ENCODE peak calls at places on chromosomes 2 and 18, in eight cellular contexts. One of them, this sample, is unnamed.

GRCh38 chr18:13223341-13224148 is 5.0 kb downstream of the LDLRAD4 start:
- DNase-seq in tibial nerve: no peak
- DNase-seq in GM06990: no peak
- DNase-seq in heart left ventricle: peak; percentile 79
- DNase-seq in psoas muscle: no peak
- DNase-seq in NB4: no peak
- DNase-seq in sigmoid colon: no peak
- DNase-seq in coronary artery: no peak
- DNase-seq in this sample: no peak

GRCh38 chr2:45585267-45585861 is 25.7 kb downstream of the SRBD1 start:
- DNase-seq in tibial nerve: no peak
- DNase-seq in GM06990: no peak
- DNase-seq in heart left ventricle: no peak
- DNase-seq in psoas muscle: no peak
- DNase-seq in NB4: peak; percentile 74
- DNase-seq in sigmoid colon: no peak
- DNase-seq in coronary artery: no peak
- DNase-seq in this sample: peak; percentile 53

GRCh38 chr18:50320719-50321118 is 33.2 kb upstream of the CXXC1 start:
- DNase-seq in tibial nerve: no peak
- DNase-seq in GM06990: peak; percentile 64
- DNase-seq in heart left ventricle: no peak
- DNase-seq in psoas muscle: no peak
- DNase-seq in NB4: no peak
- DNase-seq in sigmoid colon: no peak
- DNase-seq in coronary artery: no peak
- DNase-seq in this sample: peak; percentile 42

GRCh38 chr18:54822872-54823845 is 5.1 kb upstream of the RAB27B start:
- DNase-seq in tibial nerve: no peak
- DNase-seq in GM06990: no peak
- DNase-seq in heart left ventricle: no peak
- DNase-seq in psoas muscle: no peak
- DNase-seq in NB4: peak; percentile 94
- DNase-seq in sigmoid colon: no peak
- DNase-seq in coronary artery: no peak
- DNase-seq in this sample: no peak

GRCh38 chr2:85524567-85524923 is 14.4 kb upstream of the MAT2A start:
- DNase-seq in tibial nerve: no peak
- DNase-seq in GM06990: no peak
- DNase-seq in heart left ventricle: no peak
- DNase-seq in psoas muscle: no peak
- DNase-seq in NB4: peak; percentile 83
- DNase-seq in sigmoid colon: no peak
- DNase-seq in coronary artery: no peak
- DNase-seq in this sample: no peak

GRCh38 chr2:199956062-199956380 is 639 bp downstream of the MAIP1 start:
- DNase-seq in tibial nerve: no peak
- DNase-seq in GM06990: no peak
- DNase-seq in heart left ventricle: no peak
- DNase-seq in psoas muscle: no peak
- DNase-seq in NB4: no peak
- DNase-seq in sigmoid colon: no peak
- DNase-seq in coronary artery: no peak
- DNase-seq in this sample: no peak

GRCh38 chr2:120768112-120769048 is 32.7 kb downstream of the GLI2 start:
- DNase-seq in tibial nerve: no peak
- DNase-seq in GM06990: no peak
- DNase-seq in heart left ventricle: no peak
- DNase-seq in psoas muscle: peak; percentile 9
- DNase-seq in NB4: no peak
- DNase-seq in sigmoid colon: peak; percentile 63
- DNase-seq in coronary artery: no peak
- DNase-seq in this sample: no peak

GRCh38 chr18:41594582-41594981 is 360.5 kb upstream of the PIK3C3 start:
- DNase-seq in tibial nerve: no peak
- DNase-seq in GM06990: no peak
- DNase-seq in heart left ventricle: no peak
- DNase-seq in psoas muscle: no peak
- DNase-seq in NB4: no peak
- DNase-seq in sigmoid colon: no peak
- DNase-seq in coronary artery: no peak
- DNase-seq in this sample: no peak

GRCh38 chr2:31812051-31812798 is 198.6 kb downstream of the MEMO1 start:
- DNase-seq in tibial nerve: no peak
- DNase-seq in GM06990: peak; percentile 59
- DNase-seq in heart left ventricle: no peak
- DNase-seq in psoas muscle: no peak
- DNase-seq in NB4: peak; percentile 67
- DNase-seq in sigmoid colon: no peak
- DNase-seq in coronary artery: no peak
- DNase-seq in this sample: peak; percentile 87

GRCh38 chr2:132430895-132431294 is 14.3 kb downstream of the GPR39 start:
- DNase-seq in tibial nerve: no peak
- DNase-seq in GM06990: no peak
- DNase-seq in heart left ventricle: no peak
- DNase-seq in psoas muscle: no peak
- DNase-seq in NB4: no peak
- DNase-seq in sigmoid colon: no peak
- DNase-seq in coronary artery: no peak
- DNase-seq in this sample: no peak

GRCh38 chr2:177852389-177852788 is 220.2 kb downstream of the PDE11A start:
- DNase-seq in tibial nerve: no peak
- DNase-seq in GM06990: no peak
- DNase-seq in heart left ventricle: no peak
- DNase-seq in psoas muscle: no peak
- DNase-seq in NB4: no peak
- DNase-seq in sigmoid colon: no peak
- DNase-seq in coronary artery: no peak
- DNase-seq in this sample: no peak

GRCh38 chr2:234626566-234627130 is 129.8 kb upstream of the ARL4C start:
- DNase-seq in tibial nerve: no peak
- DNase-seq in GM06990: no peak
- DNase-seq in heart left ventricle: no peak
- DNase-seq in psoas muscle: no peak
- DNase-seq in NB4: no peak
- DNase-seq in sigmoid colon: no peak
- DNase-seq in coronary artery: no peak
- DNase-seq in this sample: no peak

GRCh38 chr18:63180971-63181376 is 138.6 kb downstream of the BCL2 start:
- DNase-seq in tibial nerve: no peak
- DNase-seq in GM06990: peak; percentile 51
- DNase-seq in heart left ventricle: no peak
- DNase-seq in psoas muscle: no peak
- DNase-seq in NB4: no peak
- DNase-seq in sigmoid colon: no peak
- DNase-seq in coronary artery: no peak
- DNase-seq in this sample: no peak

GRCh38 chr2:235766206-235766794 is 272.5 kb downstream of the AGAP1 start:
- DNase-seq in tibial nerve: no peak
- DNase-seq in GM06990: no peak
- DNase-seq in heart left ventricle: peak; percentile 60
- DNase-seq in psoas muscle: peak; percentile 31
- DNase-seq in NB4: peak; percentile 77
- DNase-seq in sigmoid colon: peak; percentile 82
- DNase-seq in coronary artery: no peak
- DNase-seq in this sample: peak; percentile 53

GRCh38 chr2:169509230-169509917 is at the start of gene KLHL41:
- DNase-seq in tibial nerve: no peak
- DNase-seq in GM06990: no peak
- DNase-seq in heart left ventricle: no peak
- DNase-seq in psoas muscle: no peak
- DNase-seq in NB4: no peak
- DNase-seq in sigmoid colon: no peak
- DNase-seq in coronary artery: no peak
- DNase-seq in this sample: no peak

GRCh38 chr2:23508066-23508390 is 123.0 kb downstream of the KLHL29 start:
- DNase-seq in tibial nerve: no peak
- DNase-seq in GM06990: no peak
- DNase-seq in heart left ventricle: no peak
- DNase-seq in psoas muscle: no peak
- DNase-seq in NB4: peak; percentile 66
- DNase-seq in sigmoid colon: no peak
- DNase-seq in coronary artery: no peak
- DNase-seq in this sample: no peak

GRCh38 chr18:74257083-74257482 is 34.7 kb downstream of the CYB5A start:
- DNase-seq in tibial nerve: no peak
- DNase-seq in GM06990: no peak
- DNase-seq in heart left ventricle: no peak
- DNase-seq in psoas muscle: no peak
- DNase-seq in NB4: peak; percentile 30
- DNase-seq in sigmoid colon: no peak
- DNase-seq in coronary artery: no peak
- DNase-seq in this sample: no peak

GRCh38 chr2:201955231-201955630 is 78.4 kb upstream of the FZD7 start:
- DNase-seq in tibial nerve: no peak
- DNase-seq in GM06990: no peak
- DNase-seq in heart left ventricle: no peak
- DNase-seq in psoas muscle: no peak
- DNase-seq in NB4: no peak
- DNase-seq in sigmoid colon: no peak
- DNase-seq in coronary artery: no peak
- DNase-seq in this sample: no peak

GRCh38 chr2:201959198-201959597 is 74.5 kb upstream of the FZD7 start:
- DNase-seq in tibial nerve: no peak
- DNase-seq in GM06990: no peak
- DNase-seq in heart left ventricle: no peak
- DNase-seq in psoas muscle: no peak
- DNase-seq in NB4: no peak
- DNase-seq in sigmoid colon: no peak
- DNase-seq in coronary artery: no peak
- DNase-seq in this sample: peak; percentile 40

GRCh38 chr2:201956361-201956760 is 77.3 kb upstream of the FZD7 start:
- DNase-seq in tibial nerve: no peak
- DNase-seq in GM06990: no peak
- DNase-seq in heart left ventricle: no peak
- DNase-seq in psoas muscle: no peak
- DNase-seq in NB4: no peak
- DNase-seq in sigmoid colon: no peak
- DNase-seq in coronary artery: no peak
- DNase-seq in this sample: no peak

GRCh38 chr2:201955702-201956141 is 77.9 kb upstream of the FZD7 start:
- DNase-seq in tibial nerve: no peak
- DNase-seq in GM06990: no peak
- DNase-seq in heart left ventricle: no peak
- DNase-seq in psoas muscle: peak; percentile 48
- DNase-seq in NB4: peak; percentile 64
- DNase-seq in sigmoid colon: peak; percentile 74
- DNase-seq in coronary artery: no peak
- DNase-seq in this sample: no peak

GRCh38 chr2:201957091-201957490 is 76.6 kb upstream of the FZD7 start:
- DNase-seq in tibial nerve: no peak
- DNase-seq in GM06990: no peak
- DNase-seq in heart left ventricle: no peak
- DNase-seq in psoas muscle: no peak
- DNase-seq in NB4: no peak
- DNase-seq in sigmoid colon: no peak
- DNase-seq in coronary artery: no peak
- DNase-seq in this sample: no peak
- TF ChIP-seq CTCF in tibial nerve: no peak
- TF ChIP-seq CTCF in GM06990: no peak
- TF ChIP-seq CTCF in heart left ventricle: no peak
- TF ChIP-seq CTCF in psoas muscle: no peak
- TF ChIP-seq CTCF in NB4: no peak
- TF ChIP-seq CTCF in sigmoid colon: no peak
- TF ChIP-seq CTCF in coronary artery: no peak
- TF ChIP-seq CTCF in this sample: no peak

GRCh38 chr2:232385660-232386489 is 7.3 kb downstream of the ALPP start:
- DNase-seq in tibial nerve: no peak
- DNase-seq in GM06990: no peak
- DNase-seq in heart left ventricle: no peak
- DNase-seq in psoas muscle: no peak
- DNase-seq in NB4: peak; percentile 24
- DNase-seq in sigmoid colon: no peak
- DNase-seq in coronary artery: no peak
- DNase-seq in this sample: no peak
- TF ChIP-seq CTCF in tibial nerve: no peak
- TF ChIP-seq CTCF in GM06990: no peak
- TF ChIP-seq CTCF in heart left ventricle: no peak
- TF ChIP-seq CTCF in psoas muscle: no peak
- TF ChIP-seq CTCF in NB4: no peak
- TF ChIP-seq CTCF in sigmoid colon: no peak
- TF ChIP-seq CTCF in coronary artery: no peak
- TF ChIP-seq CTCF in this sample: no peak

GRCh38 chr2:54572636-54573531 is 116.8 kb downstream of the SPTBN1 start:
- DNase-seq in tibial nerve: no peak
- DNase-seq in GM06990: no peak
- DNase-seq in heart left ventricle: no peak
- DNase-seq in psoas muscle: no peak
- DNase-seq in NB4: no peak
- DNase-seq in sigmoid colon: no peak
- DNase-seq in coronary artery: no peak
- DNase-seq in this sample: no peak

GRCh38 chr2:54574107-54574859 is 118.2 kb downstream of the SPTBN1 start:
- DNase-seq in tibial nerve: no peak
- DNase-seq in GM06990: no peak
- DNase-seq in heart left ventricle: peak; percentile 56
- DNase-seq in psoas muscle: peak; percentile 37
- DNase-seq in NB4: peak; percentile 94
- DNase-seq in sigmoid colon: no peak
- DNase-seq in coronary artery: no peak
- DNase-seq in this sample: no peak

GRCh38 chr2:54573532-54573915 is 117.4 kb downstream of the SPTBN1 start:
- DNase-seq in tibial nerve: no peak
- DNase-seq in GM06990: no peak
- DNase-seq in heart left ventricle: no peak
- DNase-seq in psoas muscle: no peak
- DNase-seq in NB4: no peak
- DNase-seq in sigmoid colon: no peak
- DNase-seq in coronary artery: no peak
- DNase-seq in this sample: no peak

GRCh38 chr2:54575379-54575888 is 119.3 kb downstream of the SPTBN1 start:
- DNase-seq in tibial nerve: no peak
- DNase-seq in GM06990: no peak
- DNase-seq in heart left ventricle: no peak
- DNase-seq in psoas muscle: no peak
- DNase-seq in NB4: peak; percentile 65
- DNase-seq in sigmoid colon: peak; percentile 65
- DNase-seq in coronary artery: no peak
- DNase-seq in this sample: no peak

DNA sequence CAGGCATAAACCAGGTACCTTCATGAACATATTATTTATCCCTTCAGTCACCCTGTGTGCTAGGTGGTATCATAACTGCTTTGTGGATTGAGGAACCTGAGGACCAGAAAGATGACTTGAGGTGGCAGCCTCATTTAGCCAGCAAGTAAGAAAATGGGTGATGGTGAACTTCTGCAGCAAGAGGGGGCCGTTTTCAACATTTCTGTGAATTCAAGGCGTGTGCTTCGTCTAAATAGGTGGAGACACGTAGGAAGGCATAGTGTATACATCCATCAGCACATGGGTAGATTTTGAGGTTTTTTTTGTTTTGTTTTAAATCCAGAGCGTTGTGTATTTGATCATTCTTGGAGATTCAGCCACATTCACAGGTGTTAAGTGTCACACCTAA is 118.7 kb downstream of the SPTBN1 start:
- DNase-seq in tibial nerve: no peak
- DNase-seq in GM06990: no peak
- DNase-seq in heart left ventricle: no peak
- DNase-seq in psoas muscle: no peak
- DNase-seq in NB4: peak; percentile 37
- DNase-seq in sigmoid colon: no peak
- DNase-seq in coronary artery: no peak
- DNase-seq in this sample: no peak
- TF ChIP-seq CTCF in tibial nerve: no peak
- TF ChIP-seq CTCF in GM06990: no peak
- TF ChIP-seq CTCF in heart left ventricle: no peak
- TF ChIP-seq CTCF in psoas muscle: no peak
- TF ChIP-seq CTCF in NB4: no peak
- TF ChIP-seq CTCF in sigmoid colon: no peak
- TF ChIP-seq CTCF in coronary artery: no peak
- TF ChIP-seq CTCF in this sample: no peak

GRCh38 chr2:7857904-7858303 is 824.0 kb upstream of the ID2 start:
- DNase-seq in tibial nerve: no peak
- DNase-seq in GM06990: no peak
- DNase-seq in heart left ventricle: no peak
- DNase-seq in psoas muscle: no peak
- DNase-seq in NB4: no peak
- DNase-seq in sigmoid colon: no peak
- DNase-seq in coronary artery: no peak
- DNase-seq in this sample: no peak
- TF ChIP-seq CTCF in tibial nerve: no peak
- TF ChIP-seq CTCF in GM06990: no peak
- TF ChIP-seq CTCF in heart left ventricle: no peak
- TF ChIP-seq CTCF in psoas muscle: no peak
- TF ChIP-seq CTCF in NB4: no peak
- TF ChIP-seq CTCF in sigmoid colon: no peak
- TF ChIP-seq CTCF in coronary artery: no peak
- TF ChIP-seq CTCF in this sample: no peak